ENCODE peak calls at places on chromosome X, in ten cellular contexts. One of them, this sample, is unnamed.

GRCh38 chrX:149648932-149649331 is 17.3 kb upstream of the TMEM185A start:
- DNase-seq in lung: no peak
- DNase-seq in hippocampal formation: no peak
- DNase-seq in NCI-H1694 treated with DMSO at 0.1 percent for 48 hours: no peak
- DNase-seq in T-helper 2 cell: no peak
- DNase-seq in DMS79: no peak
- DNase-seq in activated CD8-positive, alpha-beta memory T cell treated with anti-CD3 and anti-CD28 coated beads, Interleukin-2, amount 10 ng/mL, durations not matched to agents 7 days and 5 days: no peak
- DNase-seq in left kidney: no peak
- DNase-seq in endothelial cell: no peak
- DNase-seq in choroid plexus epithelial cell: no peak
- DNase-seq in this sample: no peak

GRCh38 chrX:53682885-53683555 is 3.5 kb downstream of the HUWE1 start:
- DNase-seq in lung: peak
- DNase-seq in hippocampal formation: no peak
- DNase-seq in NCI-H1694 treated with DMSO at 0.1 percent for 48 hours: peak
- DNase-seq in T-helper 2 cell: peak
- DNase-seq in DMS79: peak
- DNase-seq in activated CD8-positive, alpha-beta memory T cell treated with anti-CD3 and anti-CD28 coated beads, Interleukin-2, amount 10 ng/mL, durations not matched to agents 7 days and 5 days: peak
- DNase-seq in left kidney: peak
- DNase-seq in endothelial cell: peak
- DNase-seq in choroid plexus epithelial cell: peak
- DNase-seq in this sample: peak

GRCh38 chrX:141220342-141221008 is 21.8 kb downstream of the SPANXC start:
- DNase-seq in lung: no peak
- DNase-seq in hippocampal formation: no peak
- DNase-seq in NCI-H1694 treated with DMSO at 0.1 percent for 48 hours: no peak
- DNase-seq in T-helper 2 cell: no peak
- DNase-seq in DMS79: no peak
- DNase-seq in activated CD8-positive, alpha-beta memory T cell treated with anti-CD3 and anti-CD28 coated beads, Interleukin-2, amount 10 ng/mL, durations not matched to agents 7 days and 5 days: no peak
- DNase-seq in left kidney: no peak
- DNase-seq in endothelial cell: no peak
- DNase-seq in choroid plexus epithelial cell: peak
- DNase-seq in this sample: no peak

GRCh38 chrX:129593137-129593536 is 53.1 kb downstream of the OCRL start:
- DNase-seq in lung: no peak
- DNase-seq in hippocampal formation: no peak
- DNase-seq in NCI-H1694 treated with DMSO at 0.1 percent for 48 hours: no peak
- DNase-seq in T-helper 2 cell: no peak
- DNase-seq in DMS79: no peak
- DNase-seq in activated CD8-positive, alpha-beta memory T cell treated with anti-CD3 and anti-CD28 coated beads, Interleukin-2, amount 10 ng/mL, durations not matched to agents 7 days and 5 days: no peak
- DNase-seq in left kidney: no peak
- DNase-seq in endothelial cell: no peak
- DNase-seq in choroid plexus epithelial cell: peak
- DNase-seq in this sample: no peak

GRCh38 chrX:2427147-2427546 is 73.6 kb downstream of the DHRSX start:
- DNase-seq in lung: no peak
- DNase-seq in hippocampal formation: no peak
- DNase-seq in NCI-H1694 treated with DMSO at 0.1 percent for 48 hours: no peak
- DNase-seq in T-helper 2 cell: no peak
- DNase-seq in DMS79: no peak
- DNase-seq in activated CD8-positive, alpha-beta memory T cell treated with anti-CD3 and anti-CD28 coated beads, Interleukin-2, amount 10 ng/mL, durations not matched to agents 7 days and 5 days: no peak
- DNase-seq in left kidney: no peak
- DNase-seq in endothelial cell: no peak
- DNase-seq in choroid plexus epithelial cell: no peak
- DNase-seq in this sample: no peak

GRCh38 chrX:148311544-148311943 is 188.9 kb upstream of the AFF2 start:
- DNase-seq in lung: no peak
- DNase-seq in hippocampal formation: no peak
- DNase-seq in NCI-H1694 treated with DMSO at 0.1 percent for 48 hours: no peak
- DNase-seq in T-helper 2 cell: no peak
- DNase-seq in DMS79: no peak
- DNase-seq in activated CD8-positive, alpha-beta memory T cell treated with anti-CD3 and anti-CD28 coated beads, Interleukin-2, amount 10 ng/mL, durations not matched to agents 7 days and 5 days: no peak
- DNase-seq in left kidney: no peak
- DNase-seq in endothelial cell: no peak
- DNase-seq in choroid plexus epithelial cell: no peak
- DNase-seq in this sample: no peak

GRCh38 chrX:139198936-139199335 is 331.6 kb upstream of the F9 start:
- DNase-seq in lung: no peak
- DNase-seq in hippocampal formation: no peak
- DNase-seq in NCI-H1694 treated with DMSO at 0.1 percent for 48 hours: no peak
- DNase-seq in T-helper 2 cell: no peak
- DNase-seq in DMS79: no peak
- DNase-seq in activated CD8-positive, alpha-beta memory T cell treated with anti-CD3 and anti-CD28 coated beads, Interleukin-2, amount 10 ng/mL, durations not matched to agents 7 days and 5 days: no peak
- DNase-seq in left kidney: no peak
- DNase-seq in endothelial cell: no peak
- DNase-seq in choroid plexus epithelial cell: no peak
- DNase-seq in this sample: no peak

GRCh38 chrX:79413009-79413408 is 45.9 kb upstream of the ITM2A start:
- DNase-seq in lung: no peak
- DNase-seq in hippocampal formation: no peak
- DNase-seq in NCI-H1694 treated with DMSO at 0.1 percent for 48 hours: no peak
- DNase-seq in T-helper 2 cell: no peak
- DNase-seq in DMS79: no peak
- DNase-seq in activated CD8-positive, alpha-beta memory T cell treated with anti-CD3 and anti-CD28 coated beads, Interleukin-2, amount 10 ng/mL, durations not matched to agents 7 days and 5 days: no peak
- DNase-seq in left kidney: peak
- DNase-seq in endothelial cell: no peak
- DNase-seq in choroid plexus epithelial cell: peak
- DNase-seq in this sample: no peak

GRCh38 chrX:48683411-48683982 is at the start of gene WAS:
- DNase-seq in lung: no peak
- DNase-seq in hippocampal formation: no peak
- DNase-seq in NCI-H1694 treated with DMSO at 0.1 percent for 48 hours: no peak
- DNase-seq in T-helper 2 cell: peak
- DNase-seq in DMS79: no peak
- DNase-seq in activated CD8-positive, alpha-beta memory T cell treated with anti-CD3 and anti-CD28 coated beads, Interleukin-2, amount 10 ng/mL, durations not matched to agents 7 days and 5 days: peak
- DNase-seq in left kidney: no peak
- DNase-seq in endothelial cell: no peak
- DNase-seq in choroid plexus epithelial cell: no peak
- DNase-seq in this sample: no peak